ENCODE peak calls at places on chromosomes 11 and 22, in seven cellular contexts. One of them, this sample, is unnamed.
A peak's percentile ranks its signal among the peaks of the same experiment; 100 is the strongest.

GRCh38 chr11:121936781-121937447 is 179.1 kb downstream of the BLID start:
- DNase-seq in iPS DF 19.7: no peak
- DNase-seq in activated T-cell treated with anti-CD3 and anti-CD28 coated beads for 1 hour: no peak
- DNase-seq in WTC11: no peak
- DNase-seq in epithelial cell of esophagus: peak; percentile 86
- DNase-seq in IMR-90: peak; percentile 89
- DNase-seq in NCI-H1105 treated with DMSO at 0.1 percent for 48 hours: no peak
- DNase-seq in this sample: no peak

GRCh38 chr11:47469411-47470179 is 20.7 kb upstream of the RAPSN start:
- DNase-seq in iPS DF 19.7: no peak
- DNase-seq in activated T-cell treated with anti-CD3 and anti-CD28 coated beads for 1 hour: no peak
- DNase-seq in WTC11: no peak
- DNase-seq in epithelial cell of esophagus: no peak
- DNase-seq in IMR-90: peak; percentile 17
- DNase-seq in NCI-H1105 treated with DMSO at 0.1 percent for 48 hours: no peak
- DNase-seq in this sample: no peak

GRCh38 chr11:2975594-2975993 is 16.5 kb downstream of the NAP1L4 start:
- DNase-seq in iPS DF 19.7: no peak
- DNase-seq in activated T-cell treated with anti-CD3 and anti-CD28 coated beads for 1 hour: peak; percentile 39
- DNase-seq in WTC11: no peak
- DNase-seq in epithelial cell of esophagus: peak; percentile 66
- DNase-seq in IMR-90: peak; percentile 37
- DNase-seq in NCI-H1105 treated with DMSO at 0.1 percent for 48 hours: peak; percentile 13
- DNase-seq in this sample: peak; percentile 20

GRCh38 chr11:13269775-13270174 is 7.8 kb upstream of the BMAL1 start:
- DNase-seq in iPS DF 19.7: no peak
- DNase-seq in activated T-cell treated with anti-CD3 and anti-CD28 coated beads for 1 hour: no peak
- DNase-seq in WTC11: no peak
- DNase-seq in epithelial cell of esophagus: peak; percentile 75
- DNase-seq in IMR-90: peak; percentile 46
- DNase-seq in NCI-H1105 treated with DMSO at 0.1 percent for 48 hours: no peak
- DNase-seq in this sample: no peak

GRCh38 chr11:36945384-36945783 is 347.3 kb upstream of the RAG2 start:
- DNase-seq in iPS DF 19.7: no peak
- DNase-seq in activated T-cell treated with anti-CD3 and anti-CD28 coated beads for 1 hour: no peak
- DNase-seq in WTC11: no peak
- DNase-seq in epithelial cell of esophagus: peak; percentile 8
- DNase-seq in IMR-90: peak; percentile 23
- DNase-seq in NCI-H1105 treated with DMSO at 0.1 percent for 48 hours: no peak
- DNase-seq in this sample: no peak

GRCh38 chr11:26134053-26134452 is 197.9 kb upstream of the ANO3 start:
- DNase-seq in iPS DF 19.7: no peak
- DNase-seq in activated T-cell treated with anti-CD3 and anti-CD28 coated beads for 1 hour: no peak
- DNase-seq in WTC11: no peak
- DNase-seq in epithelial cell of esophagus: no peak
- DNase-seq in IMR-90: no peak
- DNase-seq in NCI-H1105 treated with DMSO at 0.1 percent for 48 hours: no peak
- DNase-seq in this sample: no peak

GRCh38 chr11:42595856-42596255 is 715.9 kb upstream of the API5 start:
- DNase-seq in iPS DF 19.7: peak; percentile 60
- DNase-seq in activated T-cell treated with anti-CD3 and anti-CD28 coated beads for 1 hour: no peak
- DNase-seq in WTC11: no peak
- DNase-seq in epithelial cell of esophagus: no peak
- DNase-seq in IMR-90: no peak
- DNase-seq in NCI-H1105 treated with DMSO at 0.1 percent for 48 hours: no peak
- DNase-seq in this sample: no peak

GRCh38 chr22:23565288-23565941 is 14.7 kb downstream of the IGLL1 start:
- DNase-seq in iPS DF 19.7: peak; percentile 23
- DNase-seq in activated T-cell treated with anti-CD3 and anti-CD28 coated beads for 1 hour: no peak
- DNase-seq in WTC11: peak; percentile 54
- DNase-seq in epithelial cell of esophagus: no peak
- DNase-seq in IMR-90: no peak
- DNase-seq in NCI-H1105 treated with DMSO at 0.1 percent for 48 hours: peak; percentile 42
- DNase-seq in this sample: no peak

GRCh38 chr11:10044618-10045017 is 249.4 kb downstream of the SBF2 start:
- DNase-seq in iPS DF 19.7: peak; percentile 25
- DNase-seq in activated T-cell treated with anti-CD3 and anti-CD28 coated beads for 1 hour: no peak
- DNase-seq in WTC11: no peak
- DNase-seq in epithelial cell of esophagus: peak; percentile 40
- DNase-seq in IMR-90: no peak
- DNase-seq in NCI-H1105 treated with DMSO at 0.1 percent for 48 hours: no peak
- DNase-seq in this sample: no peak

GRCh38 chr11:559712-560304 is 730 bp downstream of the LMNTD2 start:
- DNase-seq in iPS DF 19.7: no peak
- DNase-seq in activated T-cell treated with anti-CD3 and anti-CD28 coated beads for 1 hour: no peak
- DNase-seq in WTC11: peak; percentile 59
- DNase-seq in epithelial cell of esophagus: no peak
- DNase-seq in IMR-90: no peak
- DNase-seq in NCI-H1105 treated with DMSO at 0.1 percent for 48 hours: no peak
- DNase-seq in this sample: no peak

GRCh38 chr11:1155274-1155693 is 2.5 kb upstream of the MUC5AC start:
- DNase-seq in iPS DF 19.7: no peak
- DNase-seq in activated T-cell treated with anti-CD3 and anti-CD28 coated beads for 1 hour: no peak
- DNase-seq in WTC11: no peak
- DNase-seq in epithelial cell of esophagus: peak; percentile 4
- DNase-seq in IMR-90: peak; percentile 12
- DNase-seq in NCI-H1105 treated with DMSO at 0.1 percent for 48 hours: no peak
- DNase-seq in this sample: no peak

GRCh38 chr22:38218661-38219331 is 17.0 kb downstream of the MAFF start:
- DNase-seq in iPS DF 19.7: no peak
- DNase-seq in activated T-cell treated with anti-CD3 and anti-CD28 coated beads for 1 hour: no peak
- DNase-seq in WTC11: peak; percentile 73
- DNase-seq in epithelial cell of esophagus: peak; percentile 96
- DNase-seq in IMR-90: peak; percentile 97
- DNase-seq in NCI-H1105 treated with DMSO at 0.1 percent for 48 hours: no peak
- DNase-seq in this sample: no peak

GRCh38 chr11:1917523-1918435 is 1.7 kb upstream of the TNNT3 start:
- DNase-seq in iPS DF 19.7: no peak
- DNase-seq in activated T-cell treated with anti-CD3 and anti-CD28 coated beads for 1 hour: no peak
- DNase-seq in WTC11: peak; percentile 49
- DNase-seq in epithelial cell of esophagus: no peak
- DNase-seq in IMR-90: no peak
- DNase-seq in NCI-H1105 treated with DMSO at 0.1 percent for 48 hours: no peak
- DNase-seq in this sample: no peak

GRCh38 chr22:37922177-37922576 is 16.1 kb downstream of the MICALL1 start:
- DNase-seq in iPS DF 19.7: no peak
- DNase-seq in activated T-cell treated with anti-CD3 and anti-CD28 coated beads for 1 hour: no peak
- DNase-seq in WTC11: no peak
- DNase-seq in epithelial cell of esophagus: no peak
- DNase-seq in IMR-90: no peak
- DNase-seq in NCI-H1105 treated with DMSO at 0.1 percent for 48 hours: no peak
- DNase-seq in this sample: no peak

GRCh38 chr22:33409134-33409533 is 351.0 kb upstream of the SYN3 start:
- DNase-seq in iPS DF 19.7: no peak
- DNase-seq in activated T-cell treated with anti-CD3 and anti-CD28 coated beads for 1 hour: no peak
- DNase-seq in WTC11: no peak
- DNase-seq in epithelial cell of esophagus: no peak
- DNase-seq in IMR-90: no peak
- DNase-seq in NCI-H1105 treated with DMSO at 0.1 percent for 48 hours: no peak
- DNase-seq in this sample: no peak

GRCh38 chr11:16997624-16998023 is 16.6 kb downstream of the PLEKHA7 start:
- DNase-seq in iPS DF 19.7: no peak
- DNase-seq in activated T-cell treated with anti-CD3 and anti-CD28 coated beads for 1 hour: no peak
- DNase-seq in WTC11: no peak
- DNase-seq in epithelial cell of esophagus: no peak
- DNase-seq in IMR-90: no peak
- DNase-seq in NCI-H1105 treated with DMSO at 0.1 percent for 48 hours: no peak
- DNase-seq in this sample: no peak

GRCh38 chr22:24697141-24697540 is 77.4 kb downstream of the PIWIL3 start:
- DNase-seq in iPS DF 19.7: no peak
- DNase-seq in activated T-cell treated with anti-CD3 and anti-CD28 coated beads for 1 hour: no peak
- DNase-seq in WTC11: no peak
- DNase-seq in epithelial cell of esophagus: no peak
- DNase-seq in IMR-90: no peak
- DNase-seq in NCI-H1105 treated with DMSO at 0.1 percent for 48 hours: no peak
- DNase-seq in this sample: no peak

GRCh38 chr22:29469755-29470154 is 10.3 kb upstream of the NEFH start:
- DNase-seq in iPS DF 19.7: no peak
- DNase-seq in activated T-cell treated with anti-CD3 and anti-CD28 coated beads for 1 hour: no peak
- DNase-seq in WTC11: no peak
- DNase-seq in epithelial cell of esophagus: peak; percentile 26
- DNase-seq in IMR-90: no peak
- DNase-seq in NCI-H1105 treated with DMSO at 0.1 percent for 48 hours: no peak
- DNase-seq in this sample: no peak

GRCh38 chr11:114604886-114605285 is 9.3 kb upstream of the NXPE4 start:
- DNase-seq in iPS DF 19.7: no peak
- DNase-seq in activated T-cell treated with anti-CD3 and anti-CD28 coated beads for 1 hour: no peak
- DNase-seq in WTC11: no peak
- DNase-seq in epithelial cell of esophagus: no peak
- DNase-seq in IMR-90: no peak
- DNase-seq in NCI-H1105 treated with DMSO at 0.1 percent for 48 hours: no peak
- DNase-seq in this sample: no peak

This sample was measured in stimulated activated CD8-positive, alpha-beta memory T cell treated with anti-CD3 and anti-CD28 coated beads, Interleukin-12 subunit alpha, Interleukin-12 subunit beta, amount 100 ng/mL, for 1 hour.